ENCODE peak calls at places on chromosomes 2 and 18, in six cellular contexts. One of them, this sample, is unnamed.

GRCh38 chr2:171523969-171524401 is 1.7 kb downstream of the CYBRD1 start:
- DNase-seq in NCI-H446 treated with DMSO at 0.1 percent for 48 hours: no peak
- DNase-seq in aorta: no peak
- DNase-seq in NCI-H2029: no peak
- DNase-seq in germinal center: no peak
- DNase-seq in NCI-H2081: no peak
- DNase-seq in this sample: no peak

GRCh38 chr2:48566582-48566981 is 36.6 kb downstream of the STON1 start:
- DNase-seq in NCI-H446 treated with DMSO at 0.1 percent for 48 hours: no peak
- DNase-seq in aorta: no peak
- DNase-seq in NCI-H2029: no peak
- DNase-seq in germinal center: no peak
- DNase-seq in NCI-H2081: no peak
- DNase-seq in this sample: peak; percentile 11

GRCh38 chr18:68397241-68398035 is 317.5 kb downstream of the TMX3 start:
- DNase-seq in NCI-H446 treated with DMSO at 0.1 percent for 48 hours: no peak
- DNase-seq in aorta: no peak
- DNase-seq in NCI-H2029: no peak
- DNase-seq in germinal center: no peak
- DNase-seq in NCI-H2081: no peak
- DNase-seq in this sample: no peak

GRCh38 chr2:20650880-20651730 is at the start of gene HS1BP3:
- DNase-seq in NCI-H446 treated with DMSO at 0.1 percent for 48 hours: peak; percentile 50
- DNase-seq in aorta: peak; percentile 89
- DNase-seq in NCI-H2029: peak; percentile 68
- DNase-seq in germinal center: peak; percentile 96
- DNase-seq in NCI-H2081: peak; percentile 82
- DNase-seq in this sample: peak; percentile 96

GRCh38 chr2:105262662-105263091 is 21.1 kb downstream of the GPR45 start:
- DNase-seq in NCI-H446 treated with DMSO at 0.1 percent for 48 hours: no peak
- DNase-seq in aorta: no peak
- DNase-seq in NCI-H2029: no peak
- DNase-seq in germinal center: no peak
- DNase-seq in NCI-H2081: no peak
- DNase-seq in this sample: no peak

GRCh38 chr2:223587301-223587700 is 14.9 kb downstream of the SCG2 start:
- DNase-seq in NCI-H446 treated with DMSO at 0.1 percent for 48 hours: no peak
- DNase-seq in aorta: no peak
- DNase-seq in NCI-H2029: no peak
- DNase-seq in germinal center: no peak
- DNase-seq in NCI-H2081: no peak
- DNase-seq in this sample: no peak

GRCh38 chr2:18861951-18862350 is 272.6 kb upstream of the NT5C1B start:
- DNase-seq in NCI-H446 treated with DMSO at 0.1 percent for 48 hours: no peak
- DNase-seq in aorta: no peak
- DNase-seq in NCI-H2029: no peak
- DNase-seq in germinal center: no peak
- DNase-seq in NCI-H2081: no peak
- DNase-seq in this sample: no peak

GRCh38 chr2:95268208-95269035 is 5.8 kb upstream of the PROM2 start:
- DNase-seq in NCI-H446 treated with DMSO at 0.1 percent for 48 hours: no peak
- DNase-seq in aorta: no peak
- DNase-seq in NCI-H2029: no peak
- DNase-seq in germinal center: no peak
- DNase-seq in NCI-H2081: no peak
- DNase-seq in this sample: no peak

GRCh38 chr2:129727286-129727685 is 252.2 kb upstream of the RAB6C start:
- DNase-seq in NCI-H446 treated with DMSO at 0.1 percent for 48 hours: no peak
- DNase-seq in aorta: no peak
- DNase-seq in NCI-H2029: no peak
- DNase-seq in germinal center: no peak
- DNase-seq in NCI-H2081: no peak
- DNase-seq in this sample: no peak

GRCh38 chr2:69366-70344 is 23.4 kb upstream of the FAM110C start:
- DNase-seq in NCI-H446 treated with DMSO at 0.1 percent for 48 hours: no peak
- DNase-seq in aorta: no peak
- DNase-seq in NCI-H2029: no peak
- DNase-seq in germinal center: no peak
- DNase-seq in NCI-H2081: no peak
- DNase-seq in this sample: no peak

GRCh38 chr2:113818382-113818951 is 62.0 kb upstream of the SLC35F5 start:
- DNase-seq in NCI-H446 treated with DMSO at 0.1 percent for 48 hours: no peak
- DNase-seq in aorta: peak; percentile 46
- DNase-seq in NCI-H2029: peak; percentile 63
- DNase-seq in germinal center: no peak
- DNase-seq in NCI-H2081: no peak
- DNase-seq in this sample: no peak

GRCh38 chr2:239858179-239858578 is 167.0 kb downstream of the NDUFA10 start:
- DNase-seq in NCI-H446 treated with DMSO at 0.1 percent for 48 hours: no peak
- DNase-seq in aorta: no peak
- DNase-seq in NCI-H2029: no peak
- DNase-seq in germinal center: no peak
- DNase-seq in NCI-H2081: no peak
- DNase-seq in this sample: no peak

GRCh38 chr2:100875516-100876230 is 55.7 kb downstream of the NPAS2 start:
- DNase-seq in NCI-H446 treated with DMSO at 0.1 percent for 48 hours: no peak
- DNase-seq in aorta: no peak
- DNase-seq in NCI-H2029: peak; percentile 73
- DNase-seq in germinal center: no peak
- DNase-seq in NCI-H2081: no peak
- DNase-seq in this sample: no peak

GRCh38 chr18:72993245-72993644 is 125.5 kb upstream of the NETO1 start:
- DNase-seq in NCI-H446 treated with DMSO at 0.1 percent for 48 hours: no peak
- DNase-seq in aorta: no peak
- DNase-seq in NCI-H2029: no peak
- DNase-seq in germinal center: no peak
- DNase-seq in NCI-H2081: no peak
- DNase-seq in this sample: no peak

GRCh38 chr2:133598769-133599168 is 30.5 kb upstream of the NCKAP5 start:
- DNase-seq in NCI-H446 treated with DMSO at 0.1 percent for 48 hours: no peak
- DNase-seq in aorta: no peak
- DNase-seq in NCI-H2029: no peak
- DNase-seq in germinal center: no peak
- DNase-seq in NCI-H2081: no peak
- DNase-seq in this sample: no peak

GRCh38 chr2:215856080-215856479 is 157.3 kb downstream of the MREG start:
- DNase-seq in NCI-H446 treated with DMSO at 0.1 percent for 48 hours: no peak
- DNase-seq in aorta: no peak
- DNase-seq in NCI-H2029: no peak
- DNase-seq in germinal center: no peak
- DNase-seq in NCI-H2081: no peak
- DNase-seq in this sample: no peak

GRCh38 chr2:222338374-222338773 is 39.6 kb upstream of the PAX3 start:
- DNase-seq in NCI-H446 treated with DMSO at 0.1 percent for 48 hours: no peak
- DNase-seq in aorta: no peak
- DNase-seq in NCI-H2029: no peak
- DNase-seq in germinal center: no peak
- DNase-seq in NCI-H2081: no peak
- DNase-seq in this sample: no peak

GRCh38 chr2:196330645-196331044 is 159.3 kb upstream of the STK17B start:
- DNase-seq in NCI-H446 treated with DMSO at 0.1 percent for 48 hours: no peak
- DNase-seq in aorta: no peak
- DNase-seq in NCI-H2029: no peak
- DNase-seq in germinal center: no peak
- DNase-seq in NCI-H2081: no peak
- DNase-seq in this sample: no peak

GRCh38 chr2:9708683-9709538 is 78.1 kb upstream of the YWHAQ start:
- DNase-seq in NCI-H446 treated with DMSO at 0.1 percent for 48 hours: no peak
- DNase-seq in aorta: no peak
- DNase-seq in NCI-H2029: peak; percentile 63
- DNase-seq in germinal center: no peak
- DNase-seq in NCI-H2081: no peak
- DNase-seq in this sample: no peak

GRCh38 chr18:59950215-59950944 is 50.6 kb downstream of the PMAIP1 start:
- DNase-seq in NCI-H446 treated with DMSO at 0.1 percent for 48 hours: no peak
- DNase-seq in aorta: no peak
- DNase-seq in NCI-H2029: no peak
- DNase-seq in germinal center: no peak
- DNase-seq in NCI-H2081: no peak
- DNase-seq in this sample: no peak

GRCh38 chr2:63827749-63828148 is 13.9 kb upstream of the UGP2 start:
- DNase-seq in NCI-H446 treated with DMSO at 0.1 percent for 48 hours: peak; percentile 35
- DNase-seq in aorta: no peak
- DNase-seq in NCI-H2029: no peak
- DNase-seq in germinal center: no peak
- DNase-seq in NCI-H2081: no peak
- DNase-seq in this sample: no peak

GRCh38 chr2:121102949-121103348 is 182.1 kb downstream of the TFCP2L1 start:
- DNase-seq in NCI-H446 treated with DMSO at 0.1 percent for 48 hours: no peak
- DNase-seq in aorta: no peak
- DNase-seq in NCI-H2029: no peak
- DNase-seq in germinal center: no peak
- DNase-seq in NCI-H2081: no peak
- DNase-seq in this sample: no peak

GRCh38 chr2:88658890-88659881 is 31.9 kb upstream of the EIF2AK3 start:
- DNase-seq in NCI-H446 treated with DMSO at 0.1 percent for 48 hours: no peak
- DNase-seq in aorta: no peak
- DNase-seq in NCI-H2029: peak; percentile 96
- DNase-seq in germinal center: no peak
- DNase-seq in NCI-H2081: no peak
- DNase-seq in this sample: peak; percentile 19

GRCh38 chr18:36610258-36610657 is 218.5 kb downstream of the TPGS2 start:
- DNase-seq in NCI-H446 treated with DMSO at 0.1 percent for 48 hours: no peak
- DNase-seq in aorta: no peak
- DNase-seq in NCI-H2029: no peak
- DNase-seq in germinal center: peak; percentile 18
- DNase-seq in NCI-H2081: no peak
- DNase-seq in this sample: no peak